ENCODE peak calls at places on chromosomes 5 and 9, in four cellular contexts. One of them, this sample, is unnamed.

GRCh38 chr9:117916291-117916690 is 212.1 kb downstream of the TLR4 start:
- DNase-seq in H9: no peak
- DNase-seq in H1: no peak
- DNase-seq in IMR-90: no peak
- DNase-seq in this sample: no peak

GRCh38 chr9:3912260-3912659 is 386.5 kb upstream of the RFX3 start:
- DNase-seq in IMR-90: no peak
- DNase-seq in H1: no peak
- DNase-seq in H9: no peak
- DNase-seq in this sample: no peak

GRCh38 chr9:76044420-76044819 is 153.9 kb downstream of the PCSK5 start:
- DNase-seq in IMR-90: peak; percentile 24
- DNase-seq in H9: no peak
- DNase-seq in H1: no peak
- DNase-seq in this sample: no peak

GRCh38 chr9:131366745-131367401 is 27.0 kb upstream of the PRRC2B start:
- DNase-seq in H1: peak; percentile 63
- DNase-seq in IMR-90: peak; percentile 49
- DNase-seq in H9: peak; percentile 64
- DNase-seq in this sample: peak; percentile 72

GRCh38 chr5:59025734-59026133 is 442.9 kb downstream of the RAB3C start:
- DNase-seq in H9: no peak
- DNase-seq in H1: no peak
- DNase-seq in IMR-90: peak; percentile 41
- DNase-seq in this sample: no peak

GRCh38 chr5:145237843-145238242 is 597.3 kb downstream of the PRELID2 start:
- DNase-seq in H1: peak; percentile 68
- DNase-seq in IMR-90: peak; percentile 24
- DNase-seq in H9: peak; percentile 77
- DNase-seq in this sample: peak; percentile 88

GRCh38 chr9:75200892-75201470 is 112.7 kb downstream of the OSTF1 start:
- DNase-seq in IMR-90: peak; percentile 49
- DNase-seq in H9: no peak
- DNase-seq in H1: no peak
- DNase-seq in this sample: peak; percentile 55

GRCh38 chr9:20994486-20994885 is 37.0 kb downstream of the HACD4 start:
- DNase-seq in H9: no peak
- DNase-seq in IMR-90: no peak
- DNase-seq in H1: no peak
- DNase-seq in this sample: no peak

GRCh38 chr9:95092321-95093072 is 225.0 kb downstream of the FANCC start:
- DNase-seq in IMR-90: peak; percentile 68
- DNase-seq in H1: no peak
- DNase-seq in H9: no peak
- DNase-seq in this sample: no peak

GRCh38 chr9:92299116-92299515 is 5.6 kb upstream of the IARS1 start:
- DNase-seq in IMR-90: no peak
- DNase-seq in H1: no peak
- DNase-seq in H9: no peak
- DNase-seq in this sample: no peak

GRCh38 chr5:140325486-140325885 is 20.9 kb downstream of the HBEGF start:
- DNase-seq in H1: no peak
- DNase-seq in IMR-90: no peak
- DNase-seq in H9: no peak
- DNase-seq in this sample: no peak

GRCh38 chr5:144896473-144896872 is 725.8 kb downstream of the KCTD16 start:
- DNase-seq in IMR-90: no peak
- DNase-seq in H9: no peak
- DNase-seq in H1: no peak
- DNase-seq in this sample: no peak

GRCh38 chr5:40227927-40228326 is 451.8 kb upstream of the PTGER4 start:
- DNase-seq in H9: no peak
- DNase-seq in H1: no peak
- DNase-seq in IMR-90: peak; percentile 33
- DNase-seq in this sample: no peak

GRCh38 chr9:35954942-35955546 is 2.9 kb downstream of the OR2S2 start:
- DNase-seq in H9: peak; percentile 62
- DNase-seq in H1: peak; percentile 50
- DNase-seq in IMR-90: peak; percentile 90
- DNase-seq in this sample: peak; percentile 79

GRCh38 chr9:112348257-112348992 is 15.0 kb upstream of the PTBP3 start:
- DNase-seq in H1: peak; percentile 51
- DNase-seq in H9: peak; percentile 64
- DNase-seq in IMR-90: peak; percentile 35
- DNase-seq in this sample: no peak

GRCh38 chr9:131178382-131178781 is 53.0 kb downstream of the NUP214 start:
- DNase-seq in H1: peak; percentile 87
- DNase-seq in H9: peak; percentile 81
- DNase-seq in IMR-90: peak; percentile 86
- DNase-seq in this sample: peak; percentile 86

GRCh38 chr9:109033941-109034700 is 20.8 kb upstream of the CTNNAL1 start:
- DNase-seq in H9: no peak
- DNase-seq in H1: no peak
- DNase-seq in IMR-90: no peak
- DNase-seq in this sample: no peak

GRCh38 chr5:159951834-159952233 is 35.6 kb downstream of the ADRA1B start:
- DNase-seq in H9: no peak
- DNase-seq in H1: no peak
- DNase-seq in IMR-90: peak; percentile 51
- DNase-seq in this sample: no peak

GRCh38 chr5:74241751-74242140 is 398.8 kb downstream of the ENC1 start:
- DNase-seq in IMR-90: peak; percentile 34
- DNase-seq in H1: no peak
- DNase-seq in H9: peak; percentile 41
- DNase-seq in this sample: peak; percentile 90

GRCh38 chr9:92728831-92729734 is 35.5 kb downstream of the BICD2 start:
- DNase-seq in H1: peak; percentile 39
- DNase-seq in IMR-90: peak; percentile 20
- DNase-seq in H9: peak; percentile 38
- DNase-seq in this sample: peak; percentile 54

GRCh38 chr5:84779206-84779605 is 394.5 kb upstream of the EDIL3 start:
- DNase-seq in H1: no peak
- DNase-seq in H9: no peak
- DNase-seq in IMR-90: peak; percentile 13
- DNase-seq in this sample: peak; percentile 23

GRCh38 chr5:172694541-172694940 is 53.5 kb downstream of the NEURL1B start:
- DNase-seq in IMR-90: no peak
- DNase-seq in H1: no peak
- DNase-seq in H9: no peak
- DNase-seq in this sample: no peak

GRCh38 chr5:73103885-73104284 is 16.5 kb upstream of the TMEM171 start:
- DNase-seq in IMR-90: no peak
- DNase-seq in H9: no peak
- DNase-seq in H1: no peak
- DNase-seq in this sample: no peak

GRCh38 chr5:151092750-151093149 is 11.9 kb upstream of the TNIP1 start:
- DNase-seq in H1: no peak
- DNase-seq in IMR-90: peak; percentile 86
- DNase-seq in H9: no peak
- DNase-seq in this sample: no peak

GRCh38 chr9:108095496-108095895 is 605.9 kb upstream of the KLF4 start:
- DNase-seq in IMR-90: no peak
- DNase-seq in H1: no peak
- DNase-seq in H9: no peak
- DNase-seq in this sample: no peak

GRCh38 chr5:73115399-73116051 is 4.8 kb upstream of the TMEM171 start:
- DNase-seq in IMR-90: peak; percentile 98
- DNase-seq in H1: no peak
- DNase-seq in H9: no peak
- DNase-seq in this sample: no peak

GRCh38 chr5:59786271-59786805 is 107.2 kb downstream of the PDE4D start:
- DNase-seq in H1: no peak
- DNase-seq in H9: no peak
- DNase-seq in IMR-90: peak; percentile 27
- DNase-seq in this sample: no peak

GRCh38 chr5:113526421-113526820 is 12.9 kb downstream of the YTHDC2 start:
- DNase-seq in IMR-90: no peak
- DNase-seq in H9: no peak
- DNase-seq in H1: no peak
- DNase-seq in this sample: peak; percentile 28

GRCh38 chr9:2109066-2109650 is 94.0 kb downstream of the SMARCA2 start:
- DNase-seq in IMR-90: peak; percentile 32
- DNase-seq in H9: no peak
- DNase-seq in H1: no peak
- DNase-seq in this sample: no peak

GRCh38 chr5:180825768-180826525 is 23.3 kb upstream of the MGAT1 start:
- DNase-seq in H9: no peak
- DNase-seq in IMR-90: peak; percentile 85
- DNase-seq in H1: no peak
- DNase-seq in this sample: no peak

GRCh38 chr5:71874521-71874920 is 155.4 kb downstream of the CARTPT start:
- DNase-seq in IMR-90: no peak
- DNase-seq in H9: no peak
- DNase-seq in H1: no peak
- DNase-seq in this sample: no peak

GRCh38 chr9:131960805-131961495 is 118.7 kb downstream of the MED27 start:
- DNase-seq in H9: no peak
- DNase-seq in H1: no peak
- DNase-seq in IMR-90: no peak
- DNase-seq in this sample: no peak

GRCh38 chr9:27385606-27386005 is 88.7 kb upstream of the EQTN start:
- DNase-seq in H1: no peak
- DNase-seq in IMR-90: no peak
- DNase-seq in H9: no peak
- DNase-seq in this sample: no peak

DNA sequence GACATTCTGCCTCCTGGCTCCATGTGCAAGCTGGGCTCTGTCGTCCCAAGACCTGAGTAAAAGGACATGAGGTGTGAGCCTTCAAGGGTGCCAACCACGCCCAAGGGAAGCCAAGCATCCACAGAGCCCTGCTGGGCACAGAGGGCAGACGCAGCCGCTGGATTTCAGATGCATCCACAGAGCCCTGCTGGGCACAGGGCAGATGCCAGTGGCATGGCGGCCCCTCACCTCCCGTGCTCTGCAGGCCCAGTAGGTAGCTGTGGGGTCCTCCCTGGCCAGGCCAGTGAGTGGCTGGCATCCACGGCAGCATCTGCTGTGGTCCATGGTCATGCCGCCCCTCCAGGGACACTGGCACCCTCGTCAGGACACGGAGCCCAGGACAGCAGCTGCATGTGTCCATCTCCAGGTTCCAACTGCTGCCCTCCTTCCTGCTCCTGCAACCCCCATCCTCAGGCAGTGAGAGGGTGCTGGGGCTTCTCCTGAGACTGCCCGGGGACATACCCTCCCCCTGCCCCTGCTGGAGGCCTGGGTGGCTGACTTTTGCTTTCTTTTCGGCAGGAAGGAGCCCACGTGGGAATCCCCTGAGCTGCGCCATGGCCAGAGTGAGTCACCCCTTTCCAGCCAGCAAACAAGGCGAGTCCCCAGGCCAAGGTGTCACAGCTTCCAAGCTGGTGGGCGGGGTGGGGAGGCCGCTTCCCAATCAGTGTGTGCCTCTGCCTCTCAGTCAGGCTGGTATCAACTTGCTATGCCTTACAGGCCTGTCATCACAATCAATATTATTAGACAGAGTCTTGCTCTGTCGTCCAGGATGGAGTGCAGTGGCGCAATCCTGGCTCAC is 4.0 kb upstream of the TRAF2 start:
- DNase-seq in H1: no peak
- DNase-seq in IMR-90: peak; percentile 87
- DNase-seq in H9: peak; percentile 62
- DNase-seq in this sample: peak; percentile 63
- H3K23ac ChIP-seq in H1: no peak overlapping the region
- H3K23ac ChIP-seq in IMR-90: no peak overlapping the region
- H3K23ac ChIP-seq in H9: no peak overlapping the region
- H3K23ac ChIP-seq in this sample: no peak overlapping the region

GRCh38 chr5:57780306-57780958 is 297.8 kb upstream of the ACTBL2 start:
- DNase-seq in H9: peak; percentile 25
- DNase-seq in H1: no peak
- DNase-seq in IMR-90: peak; percentile 20
- DNase-seq in this sample: peak; percentile 35
- H2BK5ac ChIP-seq in H9: no peak overlapping the region
- H2BK5ac ChIP-seq in H1: no peak overlapping the region
- H2BK5ac ChIP-seq in IMR-90: peak overlapping the region; percentile 21
- H2BK5ac ChIP-seq in this sample: no peak overlapping the region

DNA sequence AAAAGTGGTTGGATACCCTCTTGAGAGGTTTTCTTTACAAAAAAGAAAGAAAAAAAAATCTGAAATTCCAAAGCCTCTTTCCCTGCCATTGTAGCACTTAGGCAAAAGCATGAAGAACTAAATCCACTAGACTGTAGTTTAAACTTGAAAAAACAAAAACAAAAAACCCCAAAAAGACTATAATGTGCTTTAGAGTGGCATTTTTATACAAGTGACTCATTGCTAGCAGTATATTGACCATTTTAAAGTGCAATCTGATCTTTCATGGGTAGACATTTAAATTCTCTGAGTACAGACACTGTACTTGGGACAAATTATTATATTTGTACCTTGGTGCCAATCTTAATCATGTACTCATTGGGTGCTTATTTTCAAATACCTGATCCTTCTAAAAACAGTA is 50.8 kb downstream of the NDFIP1 start:
- DNase-seq in H9: no peak
- DNase-seq in IMR-90: no peak
- DNase-seq in H1: no peak
- DNase-seq in this sample: no peak
- H3K56ac ChIP-seq in H9: no peak overlapping the region
- H3K56ac ChIP-seq in IMR-90: no peak overlapping the region
- H3K56ac ChIP-seq in H1: no peak overlapping the region
- H3K56ac ChIP-seq in this sample: no peak overlapping the region

GRCh38 chr9:126117158-126117425 is 209.5 kb upstream of the MVB12B start:
- DNase-seq in H9: peak; percentile 26
- DNase-seq in IMR-90: no peak
- DNase-seq in H1: no peak
- DNase-seq in this sample: no peak
- H3K23ac ChIP-seq in H9: no peak overlapping the region
- H3K23ac ChIP-seq in IMR-90: no peak overlapping the region
- H3K23ac ChIP-seq in H1: no peak overlapping the region
- H3K23ac ChIP-seq in this sample: no peak overlapping the region

GRCh38 chr5:98929123-98929981 is 545 bp upstream of the CHD1 start:
- DNase-seq in IMR-90: peak; percentile 95
- DNase-seq in H9: peak; percentile 92
- DNase-seq in H1: peak; percentile 88
- DNase-seq in this sample: peak; percentile 93
- H2BK5ac ChIP-seq in IMR-90: peak overlapping the region; percentile 94
- H2BK5ac ChIP-seq in H9: no peak overlapping the region
- H2BK5ac ChIP-seq in H1: peak overlapping the region; percentile 84
- H2BK5ac ChIP-seq in this sample: peak overlapping the region; percentile 64

DNA sequence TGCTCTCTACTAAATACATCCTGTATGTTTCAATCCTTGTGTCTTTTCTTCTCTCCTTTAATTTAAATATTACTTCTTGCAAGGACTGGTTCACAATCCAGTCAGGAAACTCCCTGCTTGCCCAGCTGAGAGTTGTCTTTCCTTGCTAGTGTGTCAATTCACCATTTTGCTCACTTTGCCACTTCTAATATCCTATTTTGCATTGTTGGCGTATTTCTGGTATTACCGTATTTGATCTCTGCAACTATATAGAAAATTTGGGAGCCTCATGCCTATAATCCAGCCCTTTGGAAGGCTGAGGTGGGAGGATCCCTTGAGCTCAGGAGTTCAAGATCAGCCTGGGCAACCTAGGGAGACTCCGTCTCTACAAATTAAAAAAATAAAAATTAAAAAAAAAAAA is 90.5 kb upstream of the TTC23L start:
- DNase-seq in H9: no peak
- DNase-seq in H1: no peak
- DNase-seq in IMR-90: no peak
- DNase-seq in this sample: no peak
- H3K56ac ChIP-seq in H9: no peak overlapping the region
- H3K56ac ChIP-seq in H1: no peak overlapping the region
- H3K56ac ChIP-seq in IMR-90: no peak overlapping the region
- H3K56ac ChIP-seq in this sample: no peak overlapping the region

This sample was measured in mesendoderm.